ENCODE peak calls at places on chromosome 18, in eight cellular contexts. D, O, G, P, A, X, F and Q are unnamed samples.

GRCh38 chr18:11749305-11749704 is 60.2 kb downstream of the GNAL start:
- DNase-seq in P (no peak), G (no peak), F (no peak), O (no peak), X (no peak), D (no peak), A (no peak), Q (no peak)

GRCh38 chr18:44599409-44599808 is 81.3 kb upstream of the SETBP1 start:
- DNase-seq in G (peak), A (no peak), D (no peak), X (no peak), P (peak), O (no peak), F (no peak), Q (no peak)

GRCh38 chr18:54090856-54091255 is 133.6 kb downstream of the MBD2 start:
- DNase-seq in P (peak), A (no peak), G (no peak), D (no peak), X (no peak), F (peak), O (no peak), Q (no peak)

GRCh38 chr18:2909431-2910140 is 62.8 kb downstream of the EMILIN2 start:
- DNase-seq in G (no peak), F (no peak), P (no peak), D (no peak), O (no peak), A (no peak), X (no peak), Q (no peak)

GRCh38 chr18:3867768-3868445 is 417.9 kb downstream of the TGIF1 start:
- DNase-seq in A (no peak), F (no peak), P (no peak), X (no peak), G (peak), O (no peak), D (peak), Q (no peak)

GRCh38 chr18:56402872-56403516 is 235.4 kb downstream of the TXNL1 start:
- DNase-seq in P (peak), D (peak), O (no peak), A (no peak), G (peak), X (peak), F (no peak), Q (peak)

GRCh38 chr18:56517181-56517580 is 121.2 kb downstream of the TXNL1 start:
- DNase-seq in O (no peak), A (no peak), X (no peak), D (no peak), P (no peak), F (no peak), G (peak), Q (no peak)

GRCh38 chr18:3193354-3193753 is 26.4 kb downstream of the MYOM1 start:
- DNase-seq in A (no peak), F (no peak), D (no peak), P (no peak), G (no peak), X (no peak), O (no peak), Q (no peak)

GRCh38 chr18:56658261-56658660 is 7.1 kb downstream of the WDR7 start:
- DNase-seq in F (no peak), P (no peak), D (no peak), G (no peak), O (no peak), X (no peak), A (no peak), Q (no peak)

GRCh38 chr18:79955302-79956075 is 4.0 kb upstream of the SLC66A2 start:
- DNase-seq in P (peak), F (peak), X (no peak), O (no peak), A (no peak), D (peak), G (no peak), Q (no peak)

GRCh38 chr18:54558609-54559585 is 32.1 kb upstream of the DYNAP start:
- DNase-seq in G (peak), F (peak), O (peak), P (peak), A (no peak), X (no peak), D (peak), Q (no peak)

GRCh38 chr18:13616041-13616440 is 110.3 kb downstream of the FAM210A start:
- DNase-seq in D (no peak), O (no peak), A (no peak), P (no peak), X (no peak), G (no peak), F (no peak), Q (no peak)

GRCh38 chr18:49023938-49024341 is 73.2 kb upstream of the SMAD7 start:
- DNase-seq in O (no peak), X (no peak), A (no peak), G (no peak), P (no peak), F (no peak), D (no peak), Q (no peak)

GRCh38 chr18:32160547-32160946 is 29.3 kb upstream of the MEP1B start:
- DNase-seq in F (no peak), A (no peak), G (no peak), D (no peak), P (peak), X (no peak), O (no peak), Q (no peak)

GRCh38 chr18:2147866-2148265 is 423.4 kb downstream of the METTL4 start:
- DNase-seq in O (no peak), X (no peak), G (peak), F (no peak), D (peak), A (no peak), P (peak), Q (no peak)

GRCh38 chr18:73136134-73136533 is 268.3 kb upstream of the NETO1 start:
- DNase-seq in F (no peak), A (no peak), X (no peak), D (no peak), P (peak), G (peak), O (peak), Q (no peak)

GRCh38 chr18:59778434-59778833 is 81.2 kb upstream of the CCBE1 start:
- DNase-seq in A (no peak), O (no peak), X (no peak), D (no peak), P (no peak), F (no peak), G (no peak), Q (no peak)

GRCh38 chr18:59784694-59785093 is 87.5 kb upstream of the CCBE1 start:
- DNase-seq in F (no peak), G (no peak), P (no peak), A (no peak), O (no peak), X (no peak), D (no peak), Q (no peak)

GRCh38 chr18:59787998-59788875 is 91.0 kb upstream of the CCBE1 start:
- DNase-seq in X (no peak), D (peak), G (peak), P (peak), O (no peak), F (no peak), A (no peak), Q (peak)

GRCh38 chr18:59779979-59780378 is 82.8 kb upstream of the CCBE1 start:
- DNase-seq in D (peak), A (no peak), G (peak), X (peak), P (peak), F (no peak), O (no peak), Q (peak)

DNA sequence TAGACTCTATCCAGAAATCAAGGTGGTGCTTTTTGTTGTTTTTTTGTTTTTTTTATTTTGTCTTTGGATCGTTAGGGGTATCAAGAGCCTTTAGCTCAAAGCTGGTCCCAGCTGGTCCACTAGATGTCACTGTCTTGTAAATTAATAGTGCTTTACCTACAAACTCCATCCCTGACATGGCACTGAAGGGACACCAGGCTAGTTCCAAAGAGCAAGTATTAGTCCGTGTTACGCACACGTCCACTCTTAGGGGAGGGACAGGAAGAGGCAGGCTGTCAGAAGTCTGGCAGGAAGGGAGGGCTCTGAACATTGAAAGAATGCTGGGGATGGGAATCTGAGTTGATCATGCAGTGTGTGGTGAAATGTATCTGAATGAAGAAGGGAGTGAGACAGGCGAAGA is 85.9 kb upstream of the CCBE1 start:
- DNase-seq in A (no peak), G (peak), F (peak), O (peak), P (peak), D (peak), X (no peak), Q (peak)
- TF ChIP-seq CTCF in A (no peak), G (peak), F (peak), O (peak), P (peak), D (peak), X (peak), Q (peak)

GRCh38 chr18:51150430-51150746 is 47.1 kb downstream of the MEX3C start:
- DNase-seq in O (no peak), P (no peak), D (no peak), G (no peak), X (no peak), A (no peak), F (no peak), Q (no peak)

GRCh38 chr18:51151185-51151567 is 46.3 kb downstream of the MEX3C start:
- DNase-seq in D (no peak), X (no peak), O (no peak), A (no peak), F (no peak), G (no peak), P (no peak), Q (no peak)

GRCh38 chr18:51149605-51150429 is 47.7 kb downstream of the MEX3C start:
- DNase-seq in A (no peak), P (peak), D (peak), O (no peak), F (no peak), X (peak), G (peak), Q (peak)

GRCh38 chr18:51153659-51154371 is 43.7 kb downstream of the MEX3C start:
- DNase-seq in X (no peak), D (no peak), F (peak), A (no peak), G (no peak), P (no peak), O (peak), Q (no peak)

GRCh38 chr18:51151568-51152511 is 45.6 kb downstream of the MEX3C start:
- DNase-seq in F (peak), D (no peak), G (no peak), A (no peak), X (no peak), P (no peak), O (peak), Q (no peak)
- TF ChIP-seq CTCF in F (peak), D (no peak), G (no peak), A (no peak), X (no peak), P (no peak), O (peak), Q (no peak)

DNA sequence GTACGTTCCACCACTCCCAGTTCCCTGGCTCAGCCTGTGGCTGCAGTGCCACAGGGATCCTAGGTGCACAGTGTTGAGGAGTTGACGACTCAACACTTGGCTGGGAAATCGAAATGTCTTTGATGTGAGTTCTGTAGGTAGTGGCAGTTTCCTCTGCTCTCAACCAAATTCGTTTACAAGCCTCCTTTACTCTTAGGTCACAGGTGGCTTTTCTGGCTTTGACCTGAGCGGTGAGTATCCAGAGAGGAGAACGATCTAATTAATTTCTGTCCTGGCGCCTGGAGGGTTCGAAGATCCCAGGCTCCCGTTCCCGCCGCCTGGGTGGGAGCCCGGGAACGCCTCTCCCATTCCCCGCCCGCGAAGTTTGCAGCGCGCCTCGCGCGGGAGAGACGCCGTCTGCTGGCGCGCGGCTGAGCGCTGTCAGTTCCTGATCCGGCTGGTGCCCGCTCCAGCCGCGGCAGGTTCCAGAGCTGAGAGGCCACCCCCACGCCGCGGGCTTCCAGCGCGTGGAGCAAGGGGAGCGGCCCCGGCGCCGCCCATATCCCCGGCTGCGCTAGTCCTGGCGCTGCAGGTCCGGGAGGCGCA is at the start of gene LAMA3:
- DNase-seq in P (peak), F (no peak), D (peak), X (no peak), G (peak), A (peak), O (peak), Q (no peak)
- TF ChIP-seq CTCF in P (peak), F (no peak), D (peak), X (peak), G (peak), A (no peak), O (peak), Q (peak)

DNA sequence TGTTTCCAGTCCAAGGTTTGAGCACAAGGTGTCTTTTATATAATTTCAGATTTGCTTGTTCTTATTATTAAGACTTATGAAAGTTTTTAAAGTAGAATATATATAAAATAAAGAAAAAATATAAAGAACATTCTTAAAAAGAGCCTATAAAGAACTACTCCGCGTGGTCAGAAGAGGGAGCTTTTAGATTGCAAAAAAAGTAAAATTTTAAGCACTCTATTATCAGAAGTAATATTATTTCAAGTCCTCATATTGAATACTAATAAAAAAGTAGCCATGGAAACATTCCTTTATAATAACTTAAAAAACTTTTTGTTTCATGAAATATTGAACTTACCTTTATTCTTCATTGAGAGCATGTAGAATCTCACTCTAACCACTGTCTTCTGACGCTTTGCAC is 51.4 kb downstream of the LINC00305 start:
- DNase-seq in F (no peak), G (no peak), A (no peak), O (no peak), X (no peak), P (no peak), D (peak), Q (no peak)
- TF ChIP-seq CTCF in F (no peak), G (no peak), A (no peak), O (no peak), X (no peak), P (peak), D (peak), Q (no peak)

GRCh38 chr18:36405611-36406010 is 108.1 kb downstream of the FHOD3 start:
- DNase-seq in A (no peak), D (no peak), X (no peak), O (no peak), G (no peak), F (no peak), P (no peak), Q (no peak)

GRCh38 chr18:36399055-36399454 is 101.5 kb downstream of the FHOD3 start:
- DNase-seq in A (no peak), D (no peak), G (no peak), O (no peak), X (no peak), P (peak), F (no peak), Q (no peak)

GRCh38 chr18:36403896-36404824 is 106.6 kb downstream of the FHOD3 start:
- DNase-seq in P (no peak), X (no peak), D (no peak), G (no peak), F (no peak), O (no peak), A (no peak), Q (no peak)

GRCh38 chr18:36401462-36401861 is 103.9 kb downstream of the FHOD3 start:
- DNase-seq in A (no peak), P (no peak), O (no peak), F (no peak), G (no peak), D (no peak), X (no peak), Q (no peak)

DNA sequence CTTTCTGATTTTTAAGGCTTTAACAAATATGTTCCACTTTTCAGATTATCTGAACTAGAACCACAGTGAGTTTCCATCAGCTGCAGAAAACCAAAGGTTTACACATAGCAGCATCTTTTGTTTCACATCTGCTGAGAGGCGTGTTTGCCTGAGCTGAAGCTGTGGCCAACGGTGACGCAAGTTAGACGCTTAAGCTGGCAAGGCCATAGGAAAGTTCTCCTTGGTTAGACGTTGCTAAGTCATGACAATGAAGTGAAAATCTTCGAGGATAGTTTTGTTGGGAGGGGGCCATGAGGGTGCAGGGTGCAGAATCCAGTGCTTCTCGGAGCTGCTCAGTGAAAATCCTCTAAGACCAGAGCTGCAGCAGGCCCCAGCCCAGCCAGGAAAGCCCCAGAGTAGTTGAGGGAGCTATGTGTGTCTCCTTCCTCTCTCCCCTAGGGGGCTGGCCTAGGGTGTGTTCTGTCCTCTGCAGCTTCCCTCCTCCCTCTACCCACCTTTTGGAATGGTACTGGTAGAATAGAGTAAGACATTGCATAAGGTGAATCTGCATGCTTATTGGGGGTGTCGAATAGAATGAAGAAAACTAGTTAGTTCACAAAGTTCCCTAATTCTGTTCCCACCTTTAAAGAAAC is 105.4 kb downstream of the FHOD3 start:
- DNase-seq in F (peak), G (peak), D (no peak), X (no peak), P (no peak), A (no peak), O (no peak), Q (peak)
- TF ChIP-seq CTCF in F (no peak), G (peak), D (no peak), X (no peak), P (no peak), A (no peak), O (no peak), Q (no peak)

DNA sequence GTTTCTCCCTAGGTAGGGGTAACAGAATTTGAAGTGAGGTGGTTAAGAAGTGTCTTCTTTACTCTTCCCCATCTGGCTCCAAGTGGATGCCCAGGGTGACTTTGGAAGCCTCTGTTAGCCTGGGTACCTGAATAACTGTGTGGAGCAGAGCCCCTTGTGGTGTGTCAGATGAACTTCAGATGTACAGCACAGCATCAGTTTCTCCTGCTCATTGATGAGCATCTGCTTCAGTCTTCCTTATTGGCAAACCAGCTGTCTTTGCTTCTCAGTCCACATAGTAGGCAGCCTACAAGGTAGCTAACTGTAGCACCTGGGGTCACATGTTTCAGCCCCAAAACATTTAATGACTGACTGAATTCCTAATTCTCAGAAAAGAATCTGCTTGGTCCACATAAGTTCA is 56.2 kb upstream of the ATP8B1 start:
- DNase-seq in G (no peak), P (peak), A (no peak), X (no peak), F (peak), O (peak), D (peak), Q (no peak)
- TF ChIP-seq CTCF in G (peak), P (peak), A (peak), X (peak), F (peak), O (peak), D (peak), Q (peak)

GRCh38 chr18:10544093-10544748 is 18.4 kb downstream of the NAPG start:
- DNase-seq in O (no peak), X (no peak), A (no peak), D (peak), P (no peak), G (no peak), F (no peak), Q (no peak)
- TF ChIP-seq CTCF in O (no peak), X (no peak), A (no peak), D (no peak), P (no peak), G (no peak), F (no peak), Q (peak)

GRCh38 chr18:39840406-39840805 is 2114.6 kb upstream of the PIK3C3 start:
- DNase-seq in G (no peak), X (no peak), F (no peak), D (peak), P (peak), A (no peak), O (no peak), Q (no peak)

GRCh38 chr18:39838831-39839230 is 2116.2 kb upstream of the PIK3C3 start:
- DNase-seq in O (no peak), A (no peak), G (no peak), X (no peak), D (no peak), P (no peak), F (no peak), Q (no peak)

GRCh38 chr18:39834636-39835035 is 2120.4 kb upstream of the PIK3C3 start:
- DNase-seq in G (no peak), D (no peak), O (no peak), A (no peak), P (no peak), X (no peak), F (no peak), Q (no peak)

GRCh38 chr18:39839782-39840181 is 2115.3 kb upstream of the PIK3C3 start:
- DNase-seq in D (no peak), F (no peak), G (no peak), P (no peak), X (no peak), O (no peak), A (no peak), Q (no peak)

DNA sequence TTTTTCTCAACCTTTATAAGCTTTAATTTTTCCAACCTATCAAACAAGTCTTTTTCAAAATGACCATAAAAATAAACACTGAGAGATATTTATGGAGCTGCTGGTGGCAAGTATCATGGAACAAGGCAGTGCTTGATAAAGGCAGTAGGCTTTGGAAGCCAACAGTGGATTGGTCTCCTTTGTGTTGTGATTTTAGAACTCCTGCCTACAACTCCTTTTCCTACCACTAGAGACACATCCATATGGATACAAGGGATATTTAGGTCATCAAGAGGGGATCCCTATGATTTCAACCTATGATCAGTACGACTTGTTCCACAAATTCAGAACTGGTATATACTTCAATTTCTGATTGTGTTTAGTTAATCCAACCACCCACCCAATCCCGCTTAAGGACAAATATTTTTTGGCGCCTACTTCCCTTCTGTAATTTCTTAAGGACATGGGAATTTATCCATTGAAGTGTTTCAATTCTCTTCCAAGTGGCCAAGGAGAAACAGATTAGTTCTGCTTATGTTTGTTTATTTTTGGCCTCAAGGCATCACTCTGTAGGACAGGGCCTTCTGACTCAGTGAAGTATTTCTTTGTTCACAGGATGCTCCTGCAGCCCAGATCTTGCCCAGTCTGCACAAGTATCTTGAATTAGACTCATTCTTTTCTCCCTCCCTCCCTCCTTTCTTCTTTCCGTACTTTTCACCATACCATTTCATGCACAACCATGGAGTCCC is 2119.6 kb upstream of the PIK3C3 start:
- DNase-seq in F (no peak), O (no peak), G (no peak), A (no peak), P (no peak), D (no peak), X (no peak), Q (no peak)
- TF ChIP-seq CTCF in F (no peak), O (no peak), G (no peak), A (no peak), P (no peak), D (peak), X (no peak), Q (no peak)